ENCODE peak calls at places on chromosomes 16 and 17, in six cellular contexts. One of them, this sample, is unnamed.

GRCh38 chr16:2513405-2514332 is at the start of gene ATP6V0C:
- DNase-seq in fibroblast of lung: peak; percentile 76
- DNase-seq in lower leg skin: peak; percentile 98
- DNase-seq in left ventricle myocardium inferior: peak; percentile 93
- DNase-seq in transverse colon: peak; percentile 96
- DNase-seq in heart left ventricle: peak; percentile 92
- DNase-seq in this sample: peak; percentile 85

GRCh38 chr16:11165894-11166665 is 89.9 kb downstream of the SOCS1 start:
- DNase-seq in fibroblast of lung: no peak
- DNase-seq in lower leg skin: no peak
- DNase-seq in left ventricle myocardium inferior: no peak
- DNase-seq in transverse colon: no peak
- DNase-seq in heart left ventricle: no peak
- DNase-seq in this sample: no peak

GRCh38 chr17:64174686-64175456 is 44.9 kb upstream of the ERN1 start:
- DNase-seq in fibroblast of lung: peak; percentile 30
- DNase-seq in lower leg skin: no peak
- DNase-seq in left ventricle myocardium inferior: no peak
- DNase-seq in transverse colon: no peak
- DNase-seq in heart left ventricle: no peak
- DNase-seq in this sample: no peak

GRCh38 chr17:70168044-70168978 is 1.0 kb upstream of the KCNJ2 start:
- DNase-seq in fibroblast of lung: peak; percentile 77
- DNase-seq in lower leg skin: peak; percentile 91
- DNase-seq in left ventricle myocardium inferior: peak; percentile 59
- DNase-seq in transverse colon: peak; percentile 80
- DNase-seq in heart left ventricle: peak; percentile 74
- DNase-seq in this sample: peak; percentile 86

GRCh38 chr17:35373984-35374765 is 754 bp upstream of the SLFN11 start:
- DNase-seq in fibroblast of lung: peak; percentile 37
- DNase-seq in lower leg skin: peak; percentile 93
- DNase-seq in left ventricle myocardium inferior: peak; percentile 65
- DNase-seq in transverse colon: peak; percentile 49
- DNase-seq in heart left ventricle: peak; percentile 47
- DNase-seq in this sample: peak; percentile 39

GRCh38 chr16:85319984-85320440 is 207.7 kb upstream of the CIBAR2 start:
- DNase-seq in fibroblast of lung: no peak
- DNase-seq in lower leg skin: no peak
- DNase-seq in left ventricle myocardium inferior: no peak
- DNase-seq in transverse colon: no peak
- DNase-seq in heart left ventricle: no peak
- DNase-seq in this sample: no peak

GRCh38 chr17:40122944-40123810 is 1.4 kb downstream of the MSL1 start:
- DNase-seq in fibroblast of lung: peak; percentile 37
- DNase-seq in lower leg skin: no peak
- DNase-seq in left ventricle myocardium inferior: peak; percentile 45
- DNase-seq in transverse colon: peak; percentile 57
- DNase-seq in heart left ventricle: peak; percentile 54
- DNase-seq in this sample: peak; percentile 46

GRCh38 chr16:85605051-85605911 is 7.8 kb upstream of the GSE1 start:
- DNase-seq in fibroblast of lung: no peak
- DNase-seq in lower leg skin: no peak
- DNase-seq in left ventricle myocardium inferior: no peak
- DNase-seq in transverse colon: no peak
- DNase-seq in heart left ventricle: no peak
- DNase-seq in this sample: no peak

GRCh38 chr17:69870751-69871199 is 204.2 kb upstream of the KCNJ16 start:
- DNase-seq in fibroblast of lung: peak; percentile 69
- DNase-seq in lower leg skin: no peak
- DNase-seq in left ventricle myocardium inferior: no peak
- DNase-seq in transverse colon: no peak
- DNase-seq in heart left ventricle: no peak
- DNase-seq in this sample: peak; percentile 71

GRCh38 chr17:4721203-4722135 is 9.8 kb upstream of the MED11 start:
- DNase-seq in fibroblast of lung: peak; percentile 60
- DNase-seq in lower leg skin: no peak
- DNase-seq in left ventricle myocardium inferior: peak; percentile 45
- DNase-seq in transverse colon: peak; percentile 78
- DNase-seq in heart left ventricle: no peak
- DNase-seq in this sample: peak; percentile 6

GRCh38 chr16:3467920-3468319 is 24.4 kb downstream of the NAA60 start:
- DNase-seq in fibroblast of lung: peak; percentile 40
- DNase-seq in lower leg skin: no peak
- DNase-seq in left ventricle myocardium inferior: no peak
- DNase-seq in transverse colon: no peak
- DNase-seq in heart left ventricle: no peak
- DNase-seq in this sample: peak; percentile 42

GRCh38 chr17:9346296-9346926 is 229.2 kb downstream of the STX8 start:
- DNase-seq in fibroblast of lung: peak; percentile 82
- DNase-seq in lower leg skin: no peak
- DNase-seq in left ventricle myocardium inferior: no peak
- DNase-seq in transverse colon: no peak
- DNase-seq in heart left ventricle: no peak
- DNase-seq in this sample: peak; percentile 92

GRCh38 chr17:9566067-9566466 is 9.6 kb downstream of the STX8 start:
- DNase-seq in fibroblast of lung: peak; percentile 21
- DNase-seq in lower leg skin: no peak
- DNase-seq in left ventricle myocardium inferior: no peak
- DNase-seq in transverse colon: no peak
- DNase-seq in heart left ventricle: no peak
- DNase-seq in this sample: peak; percentile 5

GRCh38 chr16:54817432-54817831 is 113.2 kb upstream of the IRX5 start:
- DNase-seq in fibroblast of lung: no peak
- DNase-seq in lower leg skin: no peak
- DNase-seq in left ventricle myocardium inferior: no peak
- DNase-seq in transverse colon: no peak
- DNase-seq in heart left ventricle: peak; percentile 8
- DNase-seq in this sample: peak; percentile 1

GRCh38 chr17:67375761-67376160 is 1.3 kb upstream of the PITPNC1 start:
- DNase-seq in fibroblast of lung: no peak
- DNase-seq in lower leg skin: no peak
- DNase-seq in left ventricle myocardium inferior: no peak
- DNase-seq in transverse colon: no peak
- DNase-seq in heart left ventricle: no peak
- DNase-seq in this sample: no peak

GRCh38 chr17:3754458-3755334 is 31.0 kb downstream of the HASPIN start:
- DNase-seq in fibroblast of lung: no peak
- DNase-seq in lower leg skin: peak; percentile 96
- DNase-seq in left ventricle myocardium inferior: no peak
- DNase-seq in transverse colon: peak; percentile 96
- DNase-seq in heart left ventricle: no peak
- DNase-seq in this sample: no peak

GRCh38 chr16:2350500-2350899 is 10.0 kb upstream of the ABCA3 start:
- DNase-seq in fibroblast of lung: no peak
- DNase-seq in lower leg skin: no peak
- DNase-seq in left ventricle myocardium inferior: no peak
- DNase-seq in transverse colon: no peak
- DNase-seq in heart left ventricle: no peak
- DNase-seq in this sample: peak; percentile 31

GRCh38 chr17:67055811-67056745 is 11.7 kb downstream of the CACNG1 start:
- DNase-seq in fibroblast of lung: no peak
- DNase-seq in lower leg skin: peak; percentile 49
- DNase-seq in left ventricle myocardium inferior: no peak
- DNase-seq in transverse colon: peak; percentile 57
- DNase-seq in heart left ventricle: no peak
- DNase-seq in this sample: no peak

GRCh38 chr17:32355649-32356377 is 5.9 kb downstream of the ZNF207 start:
- DNase-seq in fibroblast of lung: peak; percentile 26
- DNase-seq in lower leg skin: no peak
- DNase-seq in left ventricle myocardium inferior: no peak
- DNase-seq in transverse colon: no peak
- DNase-seq in heart left ventricle: no peak
- DNase-seq in this sample: no peak

GRCh38 chr17:66397486-66397885 is 95.1 kb downstream of the PRKCA start:
- DNase-seq in fibroblast of lung: no peak
- DNase-seq in lower leg skin: no peak
- DNase-seq in left ventricle myocardium inferior: no peak
- DNase-seq in transverse colon: no peak
- DNase-seq in heart left ventricle: no peak
- DNase-seq in this sample: no peak

GRCh38 chr16:82629441-82630027 is 2.8 kb downstream of the CDH13 start:
- DNase-seq in fibroblast of lung: peak; percentile 93
- DNase-seq in lower leg skin: no peak
- DNase-seq in left ventricle myocardium inferior: no peak
- DNase-seq in transverse colon: no peak
- DNase-seq in heart left ventricle: no peak
- DNase-seq in this sample: peak; percentile 65

GRCh38 chr17:37373530-37374159 is 2.1 kb upstream of the C17orf78 start:
- DNase-seq in fibroblast of lung: peak; percentile 70
- DNase-seq in lower leg skin: no peak
- DNase-seq in left ventricle myocardium inferior: peak; percentile 37
- DNase-seq in transverse colon: peak; percentile 75
- DNase-seq in heart left ventricle: peak; percentile 32
- DNase-seq in this sample: peak; percentile 86

GRCh38 chr17:38881600-38882191 is 11.8 kb downstream of the LASP1 start:
- DNase-seq in fibroblast of lung: peak; percentile 58
- DNase-seq in lower leg skin: peak; percentile 94
- DNase-seq in left ventricle myocardium inferior: peak; percentile 67
- DNase-seq in transverse colon: peak; percentile 60
- DNase-seq in heart left ventricle: peak; percentile 76
- DNase-seq in this sample: peak; percentile 75

DNA sequence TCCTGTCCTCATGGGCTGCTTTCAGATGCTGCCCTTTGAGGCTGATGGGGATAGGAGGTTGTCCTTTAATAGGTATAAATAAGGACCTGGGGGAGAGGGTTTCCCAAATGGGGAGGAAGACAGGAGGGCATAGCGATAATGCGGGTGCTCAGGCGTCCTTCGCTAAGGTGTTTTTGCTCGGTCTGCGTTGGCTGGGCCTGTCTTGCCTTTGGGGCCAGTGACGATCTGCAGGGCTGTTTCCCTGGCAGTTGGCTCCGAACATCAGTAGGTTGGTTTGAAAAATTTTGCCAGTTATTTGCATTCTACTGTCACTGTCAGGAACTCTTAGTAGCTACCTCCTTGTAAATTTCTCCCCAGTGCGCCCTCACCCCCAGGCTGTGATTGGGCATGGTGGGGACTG is 37.8 kb upstream of the CDC42EP4 start:
- DNase-seq in fibroblast of lung: no peak
- DNase-seq in lower leg skin: no peak
- DNase-seq in left ventricle myocardium inferior: no peak
- DNase-seq in transverse colon: no peak
- DNase-seq in heart left ventricle: no peak
- DNase-seq in this sample: no peak
- TF ChIP-seq CTCF in fibroblast of lung: no peak
- TF ChIP-seq CTCF in lower leg skin: no peak
- TF ChIP-seq CTCF in left ventricle myocardium inferior: no peak
- TF ChIP-seq CTCF in transverse colon: no peak
- TF ChIP-seq CTCF in heart left ventricle: no peak
- TF ChIP-seq CTCF in this sample: no peak

GRCh38 chr17:61205406-61205805 is 194.2 kb upstream of the TBX2 start:
- DNase-seq in fibroblast of lung: no peak
- DNase-seq in lower leg skin: no peak
- DNase-seq in left ventricle myocardium inferior: no peak
- DNase-seq in transverse colon: no peak
- DNase-seq in heart left ventricle: no peak
- DNase-seq in this sample: no peak
- TF ChIP-seq CTCF in fibroblast of lung: no peak
- TF ChIP-seq CTCF in lower leg skin: no peak
- TF ChIP-seq CTCF in left ventricle myocardium inferior: no peak
- TF ChIP-seq CTCF in transverse colon: no peak
- TF ChIP-seq CTCF in heart left ventricle: no peak
- TF ChIP-seq CTCF in this sample: no peak

GRCh38 chr17:77146882-77147281 is 6.1 kb downstream of the SEC14L1 start:
- DNase-seq in fibroblast of lung: no peak
- DNase-seq in lower leg skin: no peak
- DNase-seq in left ventricle myocardium inferior: no peak
- DNase-seq in transverse colon: peak; percentile 72
- DNase-seq in heart left ventricle: peak; percentile 37
- DNase-seq in this sample: no peak
- TF ChIP-seq CTCF in fibroblast of lung: no peak
- TF ChIP-seq CTCF in lower leg skin: no peak
- TF ChIP-seq CTCF in left ventricle myocardium inferior: peak; percentile 38
- TF ChIP-seq CTCF in transverse colon: no peak
- TF ChIP-seq CTCF in heart left ventricle: peak; percentile 5
- TF ChIP-seq CTCF in this sample: no peak

GRCh38 chr17:44247346-44248219 is 20.4 kb downstream of the SLC4A1 start:
- DNase-seq in fibroblast of lung: no peak
- DNase-seq in lower leg skin: no peak
- DNase-seq in left ventricle myocardium inferior: peak; percentile 65
- DNase-seq in transverse colon: no peak
- DNase-seq in heart left ventricle: peak; percentile 74
- DNase-seq in this sample: no peak

GRCh38 chr17:44253021-44253420 is 14.9 kb downstream of the SLC4A1 start:
- DNase-seq in fibroblast of lung: no peak
- DNase-seq in lower leg skin: no peak
- DNase-seq in left ventricle myocardium inferior: no peak
- DNase-seq in transverse colon: no peak
- DNase-seq in heart left ventricle: no peak
- DNase-seq in this sample: no peak

GRCh38 chr17:44251062-44251461 is 16.9 kb downstream of the SLC4A1 start:
- DNase-seq in fibroblast of lung: no peak
- DNase-seq in lower leg skin: no peak
- DNase-seq in left ventricle myocardium inferior: no peak
- DNase-seq in transverse colon: no peak
- DNase-seq in heart left ventricle: no peak
- DNase-seq in this sample: no peak

GRCh38 chr17:44248220-44248529 is 19.8 kb downstream of the SLC4A1 start:
- DNase-seq in fibroblast of lung: no peak
- DNase-seq in lower leg skin: no peak
- DNase-seq in left ventricle myocardium inferior: no peak
- DNase-seq in transverse colon: no peak
- DNase-seq in heart left ventricle: no peak
- DNase-seq in this sample: no peak

DNA sequence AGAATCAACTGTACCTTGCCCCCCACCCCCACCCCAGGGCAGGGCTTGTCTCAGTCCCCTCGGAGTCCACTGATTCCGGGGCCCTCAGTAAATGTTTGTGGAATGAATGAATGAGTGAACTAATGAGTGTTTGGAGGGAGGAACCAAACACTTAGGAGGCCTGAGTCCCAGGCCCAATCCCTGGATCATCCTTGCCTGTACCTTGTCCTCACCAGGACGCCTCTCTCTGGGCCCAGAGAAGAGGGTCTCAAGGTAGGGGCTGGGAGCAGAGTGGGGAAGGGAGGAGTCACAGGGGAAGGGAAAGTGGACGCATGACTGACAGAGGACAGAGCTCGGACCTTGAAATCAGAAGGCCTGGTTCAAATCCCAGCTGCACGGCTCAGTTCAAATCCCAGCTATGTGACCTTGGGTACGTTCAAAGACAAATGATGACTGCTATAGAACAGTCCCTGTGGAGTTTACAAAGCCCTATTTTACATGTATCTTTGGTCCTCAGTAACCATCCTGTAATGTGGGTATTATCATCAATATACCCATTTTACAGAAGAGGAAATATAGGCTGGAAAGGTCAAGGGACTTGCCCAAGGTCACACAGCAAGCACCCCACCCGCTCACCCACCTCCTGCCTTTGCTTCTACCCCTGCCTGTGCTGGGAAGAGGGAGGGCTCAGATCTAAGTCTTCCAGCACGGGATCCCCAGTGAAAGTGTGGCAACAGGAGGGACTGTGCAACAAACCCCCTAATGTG is 18.3 kb downstream of the SLC4A1 start:
- DNase-seq in fibroblast of lung: no peak
- DNase-seq in lower leg skin: no peak
- DNase-seq in left ventricle myocardium inferior: no peak
- DNase-seq in transverse colon: no peak
- DNase-seq in heart left ventricle: no peak
- DNase-seq in this sample: no peak
- TF ChIP-seq CTCF in fibroblast of lung: no peak
- TF ChIP-seq CTCF in lower leg skin: no peak
- TF ChIP-seq CTCF in left ventricle myocardium inferior: no peak
- TF ChIP-seq CTCF in transverse colon: no peak
- TF ChIP-seq CTCF in heart left ventricle: no peak
- TF ChIP-seq CTCF in this sample: no peak

This sample was measured in astrocyte of the spinal cord.